ENCODE peak calls at places on chromosomes 12 and 14, in nine cellular contexts. One of them, this sample, is unnamed.

GRCh38 chr12:18919826-18920511 is 182.1 kb downstream of the CAPZA3 start:
- DNase-seq in HFF-Myc: no peak
- DNase-seq in kidney: no peak
- DNase-seq in cardiac muscle cell: no peak
- DNase-seq in fibroblast of the aortic adventitia: no peak
- DNase-seq in mammary epithelial cell: no peak
- DNase-seq in epithelial cell of esophagus: peak
- DNase-seq in choroid plexus epithelial cell: no peak
- DNase-seq in PC-3: no peak
- DNase-seq in this sample: no peak

GRCh38 chr14:102579696-102580551 is 12.5 kb upstream of the RCOR1 start:
- DNase-seq in fibroblast of the aortic adventitia: peak
- DNase-seq in kidney: no peak
- DNase-seq in epithelial cell of esophagus: peak
- DNase-seq in cardiac muscle cell: peak
- DNase-seq in choroid plexus epithelial cell: peak
- DNase-seq in mammary epithelial cell: peak
- DNase-seq in HFF-Myc: peak
- DNase-seq in PC-3: peak
- DNase-seq in this sample: peak

GRCh38 chr12:80864046-80864735 is 73.5 kb downstream of the LIN7A start:
- DNase-seq in kidney: no peak
- DNase-seq in fibroblast of the aortic adventitia: peak
- DNase-seq in choroid plexus epithelial cell: no peak
- DNase-seq in HFF-Myc: no peak
- DNase-seq in epithelial cell of esophagus: no peak
- DNase-seq in mammary epithelial cell: no peak
- DNase-seq in PC-3: no peak
- DNase-seq in cardiac muscle cell: peak
- DNase-seq in this sample: peak

GRCh38 chr12:75964150-75964549 is 67.4 kb downstream of the PHLDA1 start:
- DNase-seq in cardiac muscle cell: no peak
- DNase-seq in PC-3: no peak
- DNase-seq in kidney: no peak
- DNase-seq in fibroblast of the aortic adventitia: no peak
- DNase-seq in epithelial cell of esophagus: peak
- DNase-seq in mammary epithelial cell: no peak
- DNase-seq in HFF-Myc: no peak
- DNase-seq in choroid plexus epithelial cell: no peak
- DNase-seq in this sample: no peak

GRCh38 chr12:6430124-6430989 is 14.4 kb upstream of the CD27 start:
- DNase-seq in mammary epithelial cell: peak
- DNase-seq in epithelial cell of esophagus: peak
- DNase-seq in cardiac muscle cell: peak
- DNase-seq in HFF-Myc: peak
- DNase-seq in choroid plexus epithelial cell: peak
- DNase-seq in kidney: peak
- DNase-seq in PC-3: peak
- DNase-seq in fibroblast of the aortic adventitia: peak
- DNase-seq in this sample: peak

GRCh38 chr12:119592232-119592631 is 1.3 kb upstream of the TMEM233 start:
- DNase-seq in choroid plexus epithelial cell: peak
- DNase-seq in fibroblast of the aortic adventitia: peak
- DNase-seq in HFF-Myc: no peak
- DNase-seq in cardiac muscle cell: peak
- DNase-seq in kidney: no peak
- DNase-seq in PC-3: peak
- DNase-seq in mammary epithelial cell: no peak
- DNase-seq in epithelial cell of esophagus: no peak
- DNase-seq in this sample: no peak

GRCh38 chr12:122350444-122350843 is 72.0 kb downstream of the CLIP1 start:
- DNase-seq in PC-3: no peak
- DNase-seq in cardiac muscle cell: peak
- DNase-seq in HFF-Myc: no peak
- DNase-seq in fibroblast of the aortic adventitia: peak
- DNase-seq in epithelial cell of esophagus: no peak
- DNase-seq in kidney: peak
- DNase-seq in mammary epithelial cell: no peak
- DNase-seq in choroid plexus epithelial cell: peak
- DNase-seq in this sample: no peak

GRCh38 chr12:120977531-120978295 is 630 bp upstream of the HNF1A start:
- DNase-seq in epithelial cell of esophagus: no peak
- DNase-seq in mammary epithelial cell: no peak
- DNase-seq in choroid plexus epithelial cell: no peak
- DNase-seq in cardiac muscle cell: no peak
- DNase-seq in PC-3: no peak
- DNase-seq in fibroblast of the aortic adventitia: no peak
- DNase-seq in kidney: no peak
- DNase-seq in HFF-Myc: no peak
- DNase-seq in this sample: no peak

GRCh38 chr12:127722651-127723050 is 544.3 kb upstream of the TMEM132C start:
- DNase-seq in kidney: no peak
- DNase-seq in PC-3: no peak
- DNase-seq in choroid plexus epithelial cell: no peak
- DNase-seq in epithelial cell of esophagus: no peak
- DNase-seq in cardiac muscle cell: no peak
- DNase-seq in HFF-Myc: no peak
- DNase-seq in fibroblast of the aortic adventitia: no peak
- DNase-seq in mammary epithelial cell: no peak
- DNase-seq in this sample: no peak

GRCh38 chr14:42353315-42353714 is 746.6 kb downstream of the LRFN5 start:
- DNase-seq in mammary epithelial cell: no peak
- DNase-seq in PC-3: no peak
- DNase-seq in fibroblast of the aortic adventitia: no peak
- DNase-seq in cardiac muscle cell: no peak
- DNase-seq in choroid plexus epithelial cell: no peak
- DNase-seq in kidney: no peak
- DNase-seq in epithelial cell of esophagus: no peak
- DNase-seq in HFF-Myc: no peak
- DNase-seq in this sample: no peak

GRCh38 chr12:34406228-34406995 is 384.1 kb downstream of the ALG10 start:
- DNase-seq in HFF-Myc: no peak
- DNase-seq in fibroblast of the aortic adventitia: no peak
- DNase-seq in kidney: peak
- DNase-seq in PC-3: no peak
- DNase-seq in mammary epithelial cell: no peak
- DNase-seq in epithelial cell of esophagus: no peak
- DNase-seq in choroid plexus epithelial cell: no peak
- DNase-seq in cardiac muscle cell: no peak
- DNase-seq in this sample: no peak

GRCh38 chr12:122030427-122030825 is 8.7 kb downstream of the BCL7A start:
- DNase-seq in kidney: no peak
- DNase-seq in mammary epithelial cell: no peak
- DNase-seq in choroid plexus epithelial cell: no peak
- DNase-seq in PC-3: no peak
- DNase-seq in HFF-Myc: no peak
- DNase-seq in cardiac muscle cell: no peak
- DNase-seq in fibroblast of the aortic adventitia: no peak
- DNase-seq in epithelial cell of esophagus: no peak
- DNase-seq in this sample: no peak

GRCh38 chr14:29352681-29353080 is 575.0 kb downstream of the PRKD1 start:
- DNase-seq in choroid plexus epithelial cell: peak
- DNase-seq in HFF-Myc: no peak
- DNase-seq in kidney: no peak
- DNase-seq in fibroblast of the aortic adventitia: peak
- DNase-seq in mammary epithelial cell: no peak
- DNase-seq in epithelial cell of esophagus: no peak
- DNase-seq in PC-3: no peak
- DNase-seq in cardiac muscle cell: peak
- DNase-seq in this sample: peak

GRCh38 chr12:58009355-58009754 is 68.0 kb downstream of the ATP23 start:
- DNase-seq in mammary epithelial cell: no peak
- DNase-seq in kidney: no peak
- DNase-seq in HFF-Myc: peak
- DNase-seq in epithelial cell of esophagus: no peak
- DNase-seq in PC-3: no peak
- DNase-seq in choroid plexus epithelial cell: peak
- DNase-seq in cardiac muscle cell: no peak
- DNase-seq in fibroblast of the aortic adventitia: no peak
- DNase-seq in this sample: no peak

GRCh38 chr14:74951443-74952194 is 3.8 kb downstream of the PGF start:
- DNase-seq in kidney: no peak
- DNase-seq in choroid plexus epithelial cell: no peak
- DNase-seq in mammary epithelial cell: no peak
- DNase-seq in HFF-Myc: no peak
- DNase-seq in cardiac muscle cell: no peak
- DNase-seq in fibroblast of the aortic adventitia: no peak
- DNase-seq in PC-3: no peak
- DNase-seq in epithelial cell of esophagus: no peak
- DNase-seq in this sample: no peak

GRCh38 chr12:130218682-130219081 is 56.4 kb downstream of the FZD10 start:
- DNase-seq in mammary epithelial cell: no peak
- DNase-seq in PC-3: no peak
- DNase-seq in epithelial cell of esophagus: no peak
- DNase-seq in fibroblast of the aortic adventitia: no peak
- DNase-seq in cardiac muscle cell: no peak
- DNase-seq in kidney: no peak
- DNase-seq in choroid plexus epithelial cell: no peak
- DNase-seq in HFF-Myc: no peak
- DNase-seq in this sample: no peak

GRCh38 chr12:130212384-130212783 is 50.1 kb downstream of the FZD10 start:
- DNase-seq in cardiac muscle cell: no peak
- DNase-seq in mammary epithelial cell: no peak
- DNase-seq in kidney: no peak
- DNase-seq in PC-3: no peak
- DNase-seq in fibroblast of the aortic adventitia: no peak
- DNase-seq in HFF-Myc: no peak
- DNase-seq in choroid plexus epithelial cell: no peak
- DNase-seq in epithelial cell of esophagus: no peak
- DNase-seq in this sample: no peak

GRCh38 chr12:130220361-130220760 is 58.1 kb downstream of the FZD10 start:
- DNase-seq in PC-3: no peak
- DNase-seq in HFF-Myc: no peak
- DNase-seq in cardiac muscle cell: no peak
- DNase-seq in fibroblast of the aortic adventitia: no peak
- DNase-seq in choroid plexus epithelial cell: no peak
- DNase-seq in epithelial cell of esophagus: no peak
- DNase-seq in mammary epithelial cell: no peak
- DNase-seq in kidney: no peak
- DNase-seq in this sample: no peak

GRCh38 chr12:130213249-130213648 is 51.0 kb downstream of the FZD10 start:
- DNase-seq in choroid plexus epithelial cell: no peak
- DNase-seq in epithelial cell of esophagus: no peak
- DNase-seq in cardiac muscle cell: no peak
- DNase-seq in fibroblast of the aortic adventitia: no peak
- DNase-seq in mammary epithelial cell: no peak
- DNase-seq in PC-3: no peak
- DNase-seq in kidney: no peak
- DNase-seq in HFF-Myc: no peak
- DNase-seq in this sample: no peak

GRCh38 chr12:130214686-130215370 is 52.6 kb downstream of the FZD10 start:
- DNase-seq in fibroblast of the aortic adventitia: no peak
- DNase-seq in choroid plexus epithelial cell: no peak
- DNase-seq in mammary epithelial cell: no peak
- DNase-seq in cardiac muscle cell: no peak
- DNase-seq in PC-3: no peak
- DNase-seq in HFF-Myc: no peak
- DNase-seq in epithelial cell of esophagus: peak
- DNase-seq in kidney: no peak
- DNase-seq in this sample: no peak
- TF ChIP-seq CTCF in fibroblast of the aortic adventitia: no peak
- TF ChIP-seq CTCF in choroid plexus epithelial cell: no peak
- TF ChIP-seq CTCF in mammary epithelial cell: no peak
- TF ChIP-seq CTCF in cardiac muscle cell: no peak
- TF ChIP-seq CTCF in PC-3: no peak
- TF ChIP-seq CTCF in HFF-Myc: no peak
- TF ChIP-seq CTCF in epithelial cell of esophagus: no peak
- TF ChIP-seq CTCF in kidney: no peak
- TF ChIP-seq CTCF in this sample: no peak

DNA sequence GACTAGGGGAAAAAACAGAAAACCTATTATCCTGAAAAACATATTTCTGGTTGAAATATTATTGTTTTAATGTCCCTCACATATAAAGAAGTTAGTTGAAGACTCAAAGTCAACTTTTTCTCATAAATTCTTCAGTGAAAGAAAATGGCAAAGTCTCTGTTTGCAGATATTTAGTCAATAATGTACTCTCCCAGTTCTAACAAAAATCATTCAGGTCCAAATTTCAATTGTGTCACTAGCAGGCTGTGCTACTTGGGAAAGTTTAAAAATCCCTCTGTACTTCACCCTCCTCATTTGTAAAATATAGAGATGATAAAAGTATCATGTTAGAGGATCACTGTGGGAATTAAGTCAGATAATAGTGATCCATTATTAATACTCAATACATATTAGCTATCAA is 496.5 kb downstream of the FSCB start:
- DNase-seq in fibroblast of the aortic adventitia: no peak
- DNase-seq in choroid plexus epithelial cell: no peak
- DNase-seq in HFF-Myc: no peak
- DNase-seq in PC-3: no peak
- DNase-seq in mammary epithelial cell: no peak
- DNase-seq in cardiac muscle cell: no peak
- DNase-seq in kidney: no peak
- DNase-seq in epithelial cell of esophagus: no peak
- DNase-seq in this sample: no peak
- H3K4me3 ChIP-seq in fibroblast of the aortic adventitia: no peak
- H3K4me3 ChIP-seq in choroid plexus epithelial cell: no peak
- H3K4me3 ChIP-seq in HFF-Myc: no peak
- H3K4me3 ChIP-seq in PC-3: no peak
- H3K4me3 ChIP-seq in mammary epithelial cell: no peak
- H3K4me3 ChIP-seq in cardiac muscle cell: no peak
- H3K4me3 ChIP-seq in kidney: no peak
- H3K4me3 ChIP-seq in epithelial cell of esophagus: no peak
- H3K4me3 ChIP-seq in this sample: no peak

DNA sequence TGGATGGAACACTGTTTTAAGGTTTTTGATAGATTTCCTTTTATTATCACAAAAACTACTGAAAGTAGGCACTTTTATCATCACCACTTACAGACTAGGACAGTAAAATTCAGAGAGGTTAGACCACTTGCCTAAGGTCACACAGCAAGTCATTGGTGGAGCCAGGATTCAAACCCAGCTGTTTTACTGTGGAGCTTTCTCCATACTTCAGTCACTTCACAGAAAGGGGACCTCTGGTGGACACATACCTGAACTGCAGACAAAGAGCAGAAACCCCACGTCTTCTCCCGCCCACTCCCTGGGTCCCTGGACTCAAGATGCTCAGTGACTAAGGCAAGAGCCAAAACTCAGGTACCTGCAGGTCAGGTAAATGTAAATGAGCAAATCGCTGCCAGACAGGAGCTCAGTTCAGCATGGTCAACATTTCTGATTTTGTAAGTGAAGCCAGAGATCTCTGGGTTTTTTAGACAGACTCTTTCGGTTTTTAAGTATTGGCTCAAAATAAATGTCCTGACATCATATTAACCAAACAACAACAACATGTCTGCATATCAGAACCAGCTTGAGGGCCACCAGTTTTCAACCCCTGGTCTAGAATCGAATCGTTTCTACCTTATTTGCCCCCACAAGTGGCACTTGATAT is 111.0 kb downstream of the KSR2 start:
- DNase-seq in PC-3: peak
- DNase-seq in choroid plexus epithelial cell: peak
- DNase-seq in cardiac muscle cell: peak
- DNase-seq in mammary epithelial cell: peak
- DNase-seq in epithelial cell of esophagus: peak
- DNase-seq in fibroblast of the aortic adventitia: peak
- DNase-seq in HFF-Myc: no peak
- DNase-seq in kidney: no peak
- DNase-seq in this sample: peak
- TF ChIP-seq CTCF in PC-3: peak
- TF ChIP-seq CTCF in choroid plexus epithelial cell: peak
- TF ChIP-seq CTCF in cardiac muscle cell: peak
- TF ChIP-seq CTCF in mammary epithelial cell: peak
- TF ChIP-seq CTCF in epithelial cell of esophagus: peak
- TF ChIP-seq CTCF in fibroblast of the aortic adventitia: peak
- TF ChIP-seq CTCF in HFF-Myc: peak
- TF ChIP-seq CTCF in kidney: peak
- TF ChIP-seq CTCF in this sample: peak

GRCh38 chr14:100665518-100666032 is 61.1 kb upstream of the DLK1 start:
- DNase-seq in fibroblast of the aortic adventitia: peak
- DNase-seq in HFF-Myc: no peak
- DNase-seq in PC-3: peak
- DNase-seq in choroid plexus epithelial cell: no peak
- DNase-seq in cardiac muscle cell: no peak
- DNase-seq in epithelial cell of esophagus: peak
- DNase-seq in mammary epithelial cell: peak
- DNase-seq in kidney: peak
- DNase-seq in this sample: no peak
- H3K4me3 ChIP-seq in fibroblast of the aortic adventitia: no peak
- H3K4me3 ChIP-seq in HFF-Myc: no peak
- H3K4me3 ChIP-seq in PC-3: no peak
- H3K4me3 ChIP-seq in choroid plexus epithelial cell: no peak
- H3K4me3 ChIP-seq in cardiac muscle cell: no peak
- H3K4me3 ChIP-seq in epithelial cell of esophagus: no peak
- H3K4me3 ChIP-seq in mammary epithelial cell: no peak
- H3K4me3 ChIP-seq in kidney: no peak
- H3K4me3 ChIP-seq in this sample: no peak

This sample was measured in fibroblast of villous mesenchyme.